ENCODE peak calls at places on chromosomes 2 and 18, in six cellular contexts. H is CD4-positive, alpha-beta T cell; O is MM.1S; A is IMR-90; G is A549; S is H9. P is an unnamed sample.

GRCh38 chr2:51324028-51324427 is 292.1 kb upstream of the NRXN1 start:
- DNase-seq in H (no peak), O (no peak), A (no peak), G (no peak), S (no peak), P (no peak)

GRCh38 chr18:41996020-41996419 is 41.0 kb downstream of the PIK3C3 start:
- DNase-seq in H (no peak), O (no peak), A (no peak), G (no peak), S (no peak), P (no peak)

GRCh38 chr2:216710531-216711282 is 15.4 kb upstream of the IGFBP5 start:
- DNase-seq in H (no peak), O (no peak), A (peak), G (no peak), S (no peak), P (no peak)

GRCh38 chr2:231662811-231663457 is 45.4 kb upstream of the PTMA start:
- DNase-seq in H (no peak), O (no peak), A (no peak), G (no peak), S (no peak), P (no peak)

GRCh38 chr2:193141998-193142397 is 947.3 kb upstream of the TMEFF2 start:
- DNase-seq in H (no peak), O (no peak), A (no peak), G (no peak), S (no peak), P (no peak)

GRCh38 chr2:68292108-68292710 is 27.5 kb downstream of the CNRIP1 start:
- DNase-seq in H (no peak), O (peak), A (peak), G (peak), S (no peak), P (no peak)

GRCh38 chr2:26550276-26551015 is 72.5 kb upstream of the OTOF start:
- DNase-seq in H (no peak), O (no peak), A (no peak), G (no peak), S (no peak), P (no peak)

GRCh38 chr2:25697559-25698341 is 24.4 kb upstream of the DTNB start:
- DNase-seq in H (no peak), O (no peak), A (no peak), G (no peak), S (peak), P (no peak)

GRCh38 chr2:24891201-24891600 is 28.8 kb downstream of the ADCY3 start:
- DNase-seq in H (no peak), O (no peak), A (peak), G (no peak), S (no peak), P (no peak)

GRCh38 chr2:168717790-168718502 is 84.5 kb upstream of the NOSTRIN start:
- DNase-seq in H (no peak), O (no peak), A (no peak), G (no peak), S (no peak), P (no peak)

GRCh38 chr18:12630136-12630535 is 27.8 kb downstream of the SPIRE1 start:
- DNase-seq in H (no peak), O (no peak), A (peak), G (no peak), S (no peak), P (no peak)

GRCh38 chr2:13005761-13006336 is 289.1 kb downstream of the TRIB2 start:
- DNase-seq in H (no peak), O (no peak), A (peak), G (no peak), S (no peak), P (no peak)

GRCh38 chr2:26534098-26534864 is 56.4 kb upstream of the OTOF start:
- DNase-seq in H (peak), O (no peak), A (no peak), G (no peak), S (no peak), P (no peak)

GRCh38 chr18:35641916-35642315 is 60.4 kb downstream of the GALNT1 start:
- DNase-seq in H (no peak), O (no peak), A (peak), G (no peak), S (no peak), P (no peak)

GRCh38 chr2:26243643-26244478 is 571 bp downstream of the HADHA start:
- DNase-seq in H (no peak), O (peak), A (peak), G (peak), S (peak), P (peak)

GRCh38 chr18:67771271-67771670 is 254.8 kb upstream of the DSEL start:
- DNase-seq in H (no peak), O (no peak), A (peak), G (peak), S (no peak), P (no peak)

GRCh38 chr2:120251863-120252206 is 817 bp upstream of the RALB start:
- DNase-seq in H (no peak), O (no peak), A (no peak), G (no peak), S (no peak), P (no peak)

GRCh38 chr2:120251077-120251476 is 1.6 kb upstream of the RALB start:
- DNase-seq in H (no peak), O (no peak), A (no peak), G (no peak), S (no peak), P (no peak)

GRCh38 chr2:120254178-120254577 is 1.5 kb downstream of the RALB start:
- DNase-seq in H (no peak), O (no peak), A (peak), G (no peak), S (no peak), P (no peak)

GRCh38 chr2:120252207-120253020 is at the start of gene RALB:
- DNase-seq in H (peak), O (peak), A (peak), G (peak), S (peak), P (peak)

GRCh38 chr2:120253021-120253882 is 600 bp downstream of the RALB start:
- DNase-seq in H (peak), O (no peak), A (peak), G (peak), S (peak), P (peak)
- H3K27ac ChIP-seq in H (no peak), O (peak), A (peak), G (peak), S (no peak), P (peak)

GRCh38 chr2:101127319-101128056 is 23.7 kb downstream of the TBC1D8 start:
- DNase-seq in H (no peak), O (no peak), A (no peak), G (peak), S (no peak), P (no peak)
- H3K27ac ChIP-seq in H (no peak), O (no peak), A (no peak), G (peak), S (no peak), P (no peak)

GRCh38 chr2:180006781-180007579 is at the start of gene CWC22:
- DNase-seq in H (peak), O (peak), A (peak), G (peak), S (peak), P (peak)

GRCh38 chr2:180002198-180002597 is 4.9 kb downstream of the CWC22 start:
- DNase-seq in H (no peak), O (no peak), A (no peak), G (no peak), S (no peak), P (no peak)

GRCh38 chr2:180004731-180005130 is 2.4 kb downstream of the CWC22 start:
- DNase-seq in H (no peak), O (no peak), A (peak), G (no peak), S (no peak), P (no peak)

GRCh38 chr2:180003566-180003965 is 3.5 kb downstream of the CWC22 start:
- DNase-seq in H (no peak), O (no peak), A (no peak), G (no peak), S (no peak), P (no peak)

DNA sequence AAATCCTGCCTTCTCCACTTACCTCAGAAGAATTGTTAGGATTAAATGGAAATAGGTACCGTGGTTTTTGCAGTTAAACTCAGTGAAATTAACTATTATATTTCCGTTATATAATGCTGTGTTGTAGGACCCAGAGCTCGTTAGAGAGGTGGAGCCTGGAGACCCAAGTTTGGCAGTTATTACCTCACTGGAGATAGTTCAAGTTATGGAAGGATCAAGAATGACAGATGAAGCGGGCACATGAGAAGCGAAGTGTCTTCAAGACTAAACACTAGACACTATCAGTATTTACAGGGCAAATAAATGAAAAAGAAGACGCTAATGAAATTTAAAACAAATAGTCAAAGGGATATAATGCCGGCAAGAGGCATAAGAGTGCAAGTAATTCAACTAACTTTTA is 861 bp downstream of the CWC22 start:
- DNase-seq in H (no peak), O (no peak), A (no peak), G (no peak), S (no peak), P (no peak)
- H3K27ac ChIP-seq in H (peak), O (peak), A (peak), G (peak), S (no peak), P (peak)

DNA sequence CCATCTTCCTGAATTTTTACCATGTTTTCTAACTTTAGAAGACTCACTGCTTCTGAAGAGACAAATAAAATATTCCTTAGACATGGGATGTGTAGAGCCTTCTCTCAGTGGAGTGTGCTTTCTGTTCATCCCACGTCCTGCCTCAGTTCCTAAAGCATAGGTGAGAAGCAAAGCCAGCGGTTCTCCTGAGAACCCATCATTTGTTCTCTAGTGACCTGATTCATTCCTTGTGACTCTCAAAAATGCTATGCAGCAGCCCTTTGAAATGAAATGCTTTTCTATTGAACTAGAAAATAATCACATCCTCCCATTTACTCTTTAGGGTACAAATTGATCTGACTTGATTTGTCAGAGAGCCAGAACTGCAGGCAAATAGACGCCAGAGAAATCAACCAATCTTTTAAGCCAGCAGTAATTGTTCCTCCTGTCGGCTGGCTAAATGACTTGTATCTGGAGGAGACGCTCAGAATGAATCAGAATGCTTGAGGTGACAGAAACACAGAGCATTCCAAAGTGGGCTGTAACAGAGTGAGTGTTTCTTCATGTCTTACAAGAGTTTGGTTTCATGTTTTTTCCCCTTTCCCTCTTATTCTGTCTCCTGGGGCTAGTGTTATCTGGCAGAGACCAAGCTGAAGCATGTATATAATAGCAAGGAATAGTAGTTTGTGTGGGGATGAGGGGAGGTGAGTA is 81.3 kb upstream of the TMEM178A start:
- DNase-seq in H (no peak), O (no peak), A (peak), G (no peak), S (no peak), P (no peak)
- H3K27ac ChIP-seq in H (no peak), O (no peak), A (no peak), G (no peak), S (no peak), P (no peak)

DNA sequence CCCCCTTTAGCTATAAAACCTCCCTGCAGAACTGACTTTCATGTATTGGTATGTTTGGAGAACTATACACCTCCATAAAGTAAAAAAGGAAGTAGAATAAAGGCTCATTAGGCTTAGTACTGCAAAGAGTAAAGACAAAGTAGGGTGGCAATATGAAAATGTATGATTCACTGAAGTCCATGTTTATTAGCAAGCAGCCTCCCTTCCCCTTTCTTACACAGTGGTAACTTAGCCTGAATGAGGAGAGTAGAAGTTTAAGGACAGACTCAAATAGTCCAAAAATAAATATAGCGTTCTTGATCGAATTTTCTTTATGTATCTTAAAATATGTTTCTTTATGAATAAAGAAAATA is 1.5 kb downstream of the ZNF804A start:
- DNase-seq in H (no peak), O (peak), A (peak), G (no peak), S (no peak), P (no peak)
- H3K27ac ChIP-seq in H (no peak), O (peak), A (no peak), G (no peak), S (no peak), P (no peak)

DNA sequence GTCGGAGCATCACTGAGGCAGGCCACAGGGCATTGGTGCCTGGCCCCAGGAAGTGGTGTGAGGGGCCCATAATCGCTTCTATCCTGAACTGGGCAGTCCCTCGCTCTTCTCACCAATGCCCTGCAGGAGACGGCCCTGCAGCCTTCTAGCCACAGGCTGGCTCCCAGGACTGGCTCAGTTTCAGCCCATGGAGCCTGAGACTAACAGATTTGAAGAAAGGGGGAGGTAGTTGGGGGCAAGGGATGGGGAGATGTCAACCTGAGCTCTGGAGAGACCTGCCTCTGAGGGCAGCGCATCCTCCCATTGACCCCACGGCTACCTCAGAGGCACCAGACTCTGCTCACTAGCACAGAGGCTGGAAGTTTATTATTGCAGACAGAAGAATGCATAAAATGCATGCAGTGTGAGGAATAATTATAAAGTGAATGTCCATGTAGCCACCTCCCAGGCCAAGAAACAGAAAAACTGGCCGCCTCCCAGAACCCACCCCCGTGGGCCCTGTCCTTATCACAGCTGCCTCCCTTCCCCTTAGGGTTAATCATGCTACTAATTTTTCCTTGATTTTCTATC is 1.4 kb downstream of the TOGARAM2 start:
- DNase-seq in H (no peak), O (no peak), A (no peak), G (no peak), S (no peak), P (no peak)
- H3K27ac ChIP-seq in H (no peak), O (no peak), A (no peak), G (no peak), S (no peak), P (no peak)

DNA sequence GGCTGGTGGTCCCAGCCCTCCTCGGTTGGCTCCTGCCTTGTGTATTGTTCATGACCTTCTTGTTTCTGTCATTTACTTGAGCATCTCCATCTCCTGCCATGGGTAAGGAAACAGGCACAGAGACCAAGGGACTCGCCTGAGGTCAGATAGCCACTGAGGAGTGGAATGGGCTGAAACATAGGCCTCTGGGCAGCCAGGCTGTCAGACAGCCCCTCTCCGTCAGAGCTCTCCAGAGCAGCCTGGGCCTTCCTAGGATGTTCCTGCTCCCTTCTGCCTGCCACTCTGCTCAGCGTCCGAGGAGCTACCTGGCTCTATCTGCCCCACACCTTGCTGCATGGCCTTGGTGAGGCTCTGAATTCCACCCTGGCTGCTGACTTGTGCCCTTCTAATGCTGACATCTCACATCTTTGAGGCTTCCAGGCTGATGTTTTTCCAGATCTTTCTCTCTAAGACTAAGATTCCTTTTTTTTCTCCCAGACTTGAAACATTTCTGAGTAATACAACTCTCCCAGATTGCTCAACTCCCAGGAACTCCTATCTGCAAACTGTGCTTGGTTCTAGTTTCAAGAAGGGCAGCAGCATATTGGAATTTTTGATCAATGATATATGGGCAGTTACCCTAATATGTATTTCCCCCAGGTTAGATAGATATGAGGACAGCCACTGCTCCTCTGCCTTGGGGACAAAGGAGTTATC is 67.7 kb downstream of the MCFD2 start:
- DNase-seq in H (no peak), O (no peak), A (peak), G (no peak), S (no peak), P (no peak)
- H3K27ac ChIP-seq in H (no peak), O (no peak), A (peak), G (peak), S (no peak), P (peak)

GRCh38 chr2:178530625-178531142 is 50.4 kb downstream of the PLEKHA3 start:
- DNase-seq in H (no peak), O (peak), A (no peak), G (no peak), S (no peak), P (no peak)
- H3K27ac ChIP-seq in H (no peak), O (no peak), A (no peak), G (no peak), S (no peak), P (no peak)